ENCODE peak calls at places on chromosomes 2 and 18, in ten cellular contexts. R is A549, W is body of pancreas, Y is Peyer's patch, X is uterus, Z is GM12892, E is ovary, Q is H1, G is IMR-90, A is transverse colon. V is an unnamed sample.

GRCh38 chr2:100813527-100813926 is 6.4 kb upstream of the NPAS2 start:
- DNase-seq in R (no peak), W (no peak), Y (no peak), X (no peak), Z (no peak), E (no peak), Q (no peak), G (peak), A (no peak), V (no peak)

GRCh38 chr2:109256921-109257320 is 127.9 kb downstream of the SH3RF3 start:
- DNase-seq in R (no peak), W (no peak), Y (no peak), X (peak), Z (no peak), E (no peak), Q (no peak), G (peak), A (peak), V (no peak)

GRCh38 chr2:212520340-212520739 is 18.3 kb downstream of the ERBB4 start:
- DNase-seq in R (peak), W (no peak), Y (no peak), X (no peak), Z (no peak), E (no peak), Q (no peak), G (no peak), A (no peak), V (no peak)

GRCh38 chr2:237281900-237282306 is 132.1 kb downstream of the COL6A3 start:
- DNase-seq in R (no peak), W (no peak), Y (no peak), X (no peak), Z (no peak), E (no peak), Q (no peak), G (peak), A (no peak), V (no peak)

GRCh38 chr18:62878305-62878704 is 163.0 kb downstream of the PHLPP1 start:
- DNase-seq in R (peak), W (no peak), Y (no peak), X (no peak), Z (no peak), E (no peak), Q (no peak), G (no peak), A (no peak), V (no peak)

GRCh38 chr2:393711-394696 is 106.1 kb upstream of the ALKAL2 start:
- DNase-seq in R (peak), W (no peak), Y (peak), X (no peak), Z (no peak), E (no peak), Q (no peak), G (no peak), A (peak), V (no peak)

GRCh38 chr2:95347681-95348608 is 50.8 kb downstream of the KCNIP3 start:
- DNase-seq in R (no peak), W (no peak), Y (peak), X (no peak), Z (no peak), E (no peak), Q (peak), G (no peak), A (no peak), V (no peak)

GRCh38 chr2:29212009-29212408 is 96.8 kb downstream of the CLIP4 start:
- DNase-seq in R (no peak), W (no peak), Y (no peak), X (no peak), Z (no peak), E (no peak), Q (peak), G (no peak), A (no peak), V (no peak)

GRCh38 chr2:136116813-136117390 is 1.0 kb downstream of the CXCR4 start:
- DNase-seq in R (peak), W (peak), Y (peak), X (no peak), Z (peak), E (no peak), Q (peak), G (no peak), A (peak), V (peak)

GRCh38 chr18:384897-385296 is 115.6 kb downstream of the COLEC12 start:
- DNase-seq in R (no peak), W (no peak), Y (no peak), X (no peak), Z (no peak), E (no peak), Q (no peak), G (no peak), A (no peak), V (no peak)

GRCh38 chr2:17839959-17840358 is 23.7 kb downstream of the MSGN1 start:
- DNase-seq in R (no peak), W (no peak), Y (no peak), X (no peak), Z (no peak), E (no peak), Q (no peak), G (no peak), A (no peak), V (no peak)

GRCh38 chr2:27356056-27356381 is 545 bp downstream of the GTF3C2 start:
- DNase-seq in R (peak), W (peak), Y (peak), X (peak), Z (no peak), E (peak), Q (peak), G (peak), A (peak), V (peak)

GRCh38 chr2:159840620-159841019 is 42.6 kb upstream of the CD302 start:
- DNase-seq in R (no peak), W (no peak), Y (no peak), X (no peak), Z (no peak), E (no peak), Q (no peak), G (no peak), A (no peak), V (no peak)

GRCh38 chr2:43171789-43172188 is 54.6 kb downstream of the ZFP36L2 start:
- DNase-seq in R (no peak), W (peak), Y (peak), X (no peak), Z (no peak), E (peak), Q (no peak), G (peak), A (peak), V (peak)

GRCh38 chr18:5890606-5891360 is 4.5 kb downstream of the TMEM200C start:
- DNase-seq in R (peak), W (peak), Y (peak), X (peak), Z (peak), E (peak), Q (peak), G (no peak), A (no peak), V (peak)

DNA sequence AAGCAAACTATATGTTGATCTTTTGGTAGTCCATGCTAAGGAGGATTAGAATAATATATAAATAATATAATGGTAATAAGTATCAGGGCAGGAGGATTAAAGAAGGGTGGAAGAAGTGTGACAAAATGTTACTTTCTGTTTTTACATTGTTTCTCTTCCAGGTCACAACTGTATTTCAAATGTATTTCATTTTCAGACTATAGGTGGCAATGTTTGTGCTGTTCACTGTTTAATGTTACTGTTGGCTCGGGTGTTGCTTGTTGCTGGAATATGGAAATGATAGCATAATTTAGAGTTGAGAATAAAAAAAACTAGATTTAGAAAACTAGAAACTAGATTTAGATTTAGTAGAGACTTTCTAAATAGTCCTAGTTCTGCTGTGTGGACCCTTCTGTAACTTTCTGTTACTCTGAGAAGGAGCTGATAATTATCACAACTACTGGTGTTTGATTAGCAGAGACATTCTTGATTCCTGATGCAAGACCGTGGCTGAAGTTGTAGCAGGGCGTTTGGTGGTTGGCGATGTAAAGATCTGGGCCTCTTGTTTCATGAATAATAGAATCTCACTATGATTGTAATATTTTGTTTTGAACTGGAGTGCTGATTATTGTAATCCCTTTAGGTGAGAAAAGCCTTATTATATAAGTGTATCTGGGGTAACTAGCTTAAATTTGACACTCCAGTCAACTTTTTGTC is 7.9 kb downstream of the NEDD4L start:
- DNase-seq in R (no peak), W (peak), Y (no peak), X (no peak), Z (no peak), E (no peak), Q (no peak), G (peak), A (no peak), V (peak)
- TF ChIP-seq POLR2A in R (no peak), W (no peak), Y (no peak), X (no peak), Z (no peak), E (no peak), Q (no peak), G (no peak), A (no peak), V (no peak)

GRCh38 chr2:164811826-164812225 is 29.8 kb downstream of the COBLL1 start:
- DNase-seq in R (no peak), W (no peak), Y (no peak), X (no peak), Z (no peak), E (no peak), Q (no peak), G (no peak), A (no peak), V (no peak)

GRCh38 chr2:164813535-164813934 is 28.1 kb downstream of the COBLL1 start:
- DNase-seq in R (no peak), W (no peak), Y (no peak), X (no peak), Z (no peak), E (no peak), Q (no peak), G (no peak), A (no peak), V (peak)

GRCh38 chr2:164812378-164812777 is 29.2 kb downstream of the COBLL1 start:
- DNase-seq in R (no peak), W (no peak), Y (no peak), X (no peak), Z (no peak), E (no peak), Q (no peak), G (no peak), A (no peak), V (no peak)

GRCh38 chr2:164808776-164809175 is 32.8 kb downstream of the COBLL1 start:
- DNase-seq in R (no peak), W (no peak), Y (no peak), X (no peak), Z (no peak), E (no peak), Q (no peak), G (no peak), A (no peak), V (no peak)

DNA sequence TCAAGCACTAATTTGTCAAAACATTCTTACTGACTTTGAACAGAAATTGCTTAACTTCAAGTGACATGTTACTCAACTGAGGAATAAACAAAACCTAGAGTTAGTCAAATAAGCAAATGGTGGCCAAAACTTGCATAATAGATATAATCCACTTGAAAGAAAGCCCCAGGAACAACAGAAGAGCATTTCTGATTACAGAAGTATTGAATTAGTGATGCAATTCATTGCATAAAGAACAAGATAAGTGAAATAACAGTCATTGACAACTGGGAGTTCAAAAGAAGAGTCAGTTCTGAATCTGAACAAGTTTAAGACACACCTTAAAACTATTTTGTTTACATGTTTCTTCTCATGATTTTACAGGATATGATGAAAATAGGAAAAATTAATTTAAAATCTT is 30.8 kb downstream of the COBLL1 start:
- DNase-seq in R (no peak), W (no peak), Y (no peak), X (no peak), Z (no peak), E (no peak), Q (no peak), G (peak), A (no peak), V (peak)
- TF ChIP-seq POLR2A in R (no peak), W (no peak), Y (no peak), X (no peak), Z (no peak), E (no peak), Q (no peak), G (no peak), A (no peak), V (no peak)

DNA sequence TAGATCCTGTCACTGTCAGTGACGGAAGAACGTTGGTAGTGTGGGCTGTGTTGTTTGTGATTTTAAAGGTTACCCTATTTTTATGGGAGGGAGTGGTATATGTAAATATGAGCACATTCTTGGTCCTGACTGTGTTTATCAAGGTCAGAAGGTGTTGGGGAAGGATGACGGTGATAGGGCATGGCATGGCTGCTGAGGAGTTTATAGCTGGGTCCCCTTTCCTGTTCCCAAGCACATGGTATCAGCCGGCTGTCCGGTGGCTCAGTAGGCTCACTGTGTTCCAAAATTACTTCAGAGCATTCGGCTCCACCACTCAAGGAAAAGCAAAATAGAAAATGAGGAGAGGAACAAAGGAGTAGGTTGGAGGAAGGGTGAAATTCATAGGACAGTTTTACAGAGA is 28.6 kb downstream of the IRS1 start:
- DNase-seq in R (peak), W (no peak), Y (no peak), X (no peak), Z (no peak), E (no peak), Q (no peak), G (no peak), A (peak), V (no peak)
- TF ChIP-seq POLR2A in R (no peak), W (no peak), Y (no peak), X (no peak), Z (no peak), E (no peak), Q (no peak), G (no peak), A (peak), V (no peak)

DNA sequence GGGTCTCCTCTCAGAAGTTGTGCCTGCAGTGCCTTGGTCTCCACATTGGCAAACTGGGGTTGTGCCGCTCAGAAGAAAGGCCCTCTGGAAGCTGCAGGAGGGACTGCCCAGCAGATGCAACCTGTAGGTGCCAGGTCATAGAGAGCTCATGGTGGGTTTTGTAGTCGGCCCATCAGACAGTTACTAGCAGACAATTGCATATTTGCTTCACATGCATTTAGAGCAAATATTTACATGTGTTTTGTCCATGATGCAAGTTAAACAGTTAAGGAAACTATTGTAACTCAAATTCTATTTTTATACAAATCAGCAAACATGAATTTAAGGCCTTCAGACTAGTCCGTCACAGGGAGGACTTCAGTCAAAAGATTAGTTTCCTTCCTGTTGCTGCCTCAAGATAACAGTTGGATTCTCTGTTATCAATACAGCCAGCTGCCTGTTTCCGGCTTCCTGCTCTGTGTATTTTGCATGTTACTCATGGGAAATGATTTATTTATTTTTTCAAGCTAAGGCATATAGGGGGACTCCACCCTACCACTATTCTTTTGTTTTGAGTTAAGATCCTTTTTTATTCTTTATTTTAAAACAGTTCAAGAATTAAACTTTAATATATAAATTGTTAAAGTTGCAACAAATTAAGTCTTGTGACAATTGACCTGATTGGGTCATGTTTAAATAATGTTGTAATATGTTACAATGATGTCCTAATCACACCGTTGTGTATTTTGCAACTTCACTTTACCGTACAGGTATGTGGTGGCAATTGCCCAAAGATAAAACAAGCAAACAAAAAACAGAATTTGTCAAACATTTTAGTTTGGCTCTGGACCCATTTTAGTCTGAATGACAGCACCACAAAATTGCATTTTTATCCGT is 133.5 kb downstream of the SPTBN1 start:
- DNase-seq in R (peak), W (peak), Y (peak), X (no peak), Z (no peak), E (no peak), Q (no peak), G (peak), A (peak), V (peak)
- TF ChIP-seq POLR2A in R (no peak), W (no peak), Y (no peak), X (no peak), Z (no peak), E (no peak), Q (no peak), G (no peak), A (no peak), V (no peak)

DNA sequence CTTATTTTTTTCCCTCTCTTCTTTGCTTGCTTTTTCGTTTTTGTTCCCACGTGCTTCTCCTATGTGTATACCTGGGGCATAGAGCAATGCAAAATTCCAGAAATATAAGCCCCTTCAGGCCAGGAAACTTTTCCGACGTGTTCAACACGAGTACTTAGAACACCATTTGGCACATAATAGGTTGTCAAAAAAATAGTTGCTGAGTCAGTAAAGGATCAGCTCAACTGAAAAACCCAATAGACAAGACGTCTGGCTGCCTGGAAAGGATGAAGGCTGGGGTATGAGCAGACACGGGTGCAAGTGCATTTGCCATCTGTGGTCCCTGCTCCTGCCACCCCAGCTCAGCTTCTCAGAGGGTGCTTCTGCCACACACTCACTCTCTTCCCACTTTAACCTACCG is 823.0 kb upstream of the SOX11 start:
- DNase-seq in R (no peak), W (no peak), Y (no peak), X (no peak), Z (no peak), E (no peak), Q (no peak), G (no peak), A (no peak), V (no peak)
- TF ChIP-seq POLR2A in R (no peak), W (no peak), Y (no peak), X (no peak), Z (no peak), E (no peak), Q (no peak), G (no peak), A (no peak), V (no peak)

GRCh38 chr2:199463000-199463692 is 5.4 kb upstream of the SATB2 start:
- DNase-seq in R (peak), W (peak), Y (peak), X (peak), Z (no peak), E (no peak), Q (peak), G (peak), A (peak), V (peak)
- TF ChIP-seq POLR2A in R (no peak), W (peak), Y (peak), X (no peak), Z (no peak), E (no peak), Q (no peak), G (no peak), A (peak), V (no peak)